ENCODE peak calls at places on chromosomes 1 and 21, in ten cellular contexts. P is esophagus muscularis mucosa, H is K562, F is GM12878, Y is ovary, S is tibial nerve, A is transverse colon, B is suprapubic skin, K is sigmoid colon, O is A549. V is an unnamed sample. For H3K4me1, the result is how much of the 10 kb centered on the place peaks cover.

GRCh38 chr21:45471229-45472052 is 66.5 kb downstream of the COL18A1 start:
- DNase-seq in P (no peak), H (no peak), F (no peak), Y (no peak), S (peak), A (no peak), B (no peak), K (peak), O (no peak), V (no peak)

GRCh38 chr1:200336111-200336845 is 73.6 kb downstream of the ZNF281 start:
- DNase-seq in P (no peak), H (no peak), F (no peak), Y (no peak), S (no peak), A (no peak), B (no peak), K (no peak), O (peak), V (no peak)

GRCh38 chr1:156549831-156550230 is 22.5 kb downstream of the IQGAP3 start:
- DNase-seq in P (no peak), H (no peak), F (no peak), Y (no peak), S (no peak), A (no peak), B (no peak), K (peak), O (no peak), V (no peak)

GRCh38 chr1:19309123-19309813 is 2.7 kb downstream of the AKR7A2 start:
- DNase-seq in P (no peak), H (no peak), F (no peak), Y (no peak), S (no peak), A (no peak), B (no peak), K (no peak), O (no peak), V (no peak)

GRCh38 chr21:46216132-46216747 is 12.3 kb downstream of the LSS start:
- DNase-seq in P (no peak), H (no peak), F (no peak), Y (peak), S (no peak), A (no peak), B (peak), K (peak), O (no peak), V (no peak)

GRCh38 chr1:24688621-24689195 is 45.6 kb downstream of the SRRM1 start:
- DNase-seq in P (no peak), H (peak), F (no peak), Y (peak), S (peak), A (peak), B (peak), K (peak), O (peak), V (peak)

GRCh38 chr1:3231826-3232225 is 162.8 kb downstream of the PRDM16 start:
- DNase-seq in P (no peak), H (no peak), F (no peak), Y (no peak), S (no peak), A (no peak), B (no peak), K (no peak), O (no peak), V (no peak)

GRCh38 chr1:37726746-37727145 is 34.4 kb downstream of the CDCA8 start:
- DNase-seq in P (no peak), H (no peak), F (no peak), Y (no peak), S (no peak), A (no peak), B (no peak), K (no peak), O (no peak), V (no peak)

GRCh38 chr1:227808566-227808965 is 6.9 kb upstream of the PRSS38 start:
- DNase-seq in P (no peak), H (no peak), F (no peak), Y (no peak), S (no peak), A (no peak), B (no peak), K (no peak), O (no peak), V (no peak)

GRCh38 chr1:116261227-116261626 is 111.8 kb upstream of the ATP1A1 start:
- DNase-seq in P (peak), H (no peak), F (no peak), Y (no peak), S (no peak), A (no peak), B (no peak), K (no peak), O (no peak), V (no peak)

GRCh38 chr1:234628099-234628498 is 18.1 kb upstream of the IRF2BP2 start:
- DNase-seq in P (no peak), H (no peak), F (no peak), Y (no peak), S (no peak), A (no peak), B (no peak), K (no peak), O (peak), V (peak)

GRCh38 chr1:102772831-102773230 is 335.5 kb downstream of the COL11A1 start:
- DNase-seq in P (no peak), H (no peak), F (no peak), Y (no peak), S (no peak), A (no peak), B (no peak), K (no peak), O (no peak), V (no peak)

GRCh38 chr1:65959896-65960295 is 167.2 kb downstream of the PDE4B start:
- DNase-seq in P (no peak), H (no peak), F (no peak), Y (no peak), S (no peak), A (no peak), B (no peak), K (no peak), O (no peak), V (peak)

GRCh38 chr1:230012742-230013141 is 54.3 kb upstream of the GALNT2 start:
- DNase-seq in P (no peak), H (no peak), F (no peak), Y (no peak), S (no peak), A (no peak), B (no peak), K (no peak), O (no peak), V (no peak)

GRCh38 chr1:83318361-83318760 is 680.6 kb downstream of the TTLL7 start:
- DNase-seq in P (no peak), H (no peak), F (no peak), Y (no peak), S (no peak), A (no peak), B (no peak), K (no peak), O (no peak), V (no peak)

GRCh38 chr21:44890961-44891541 is 17.6 kb upstream of the PTTG1IP start:
- DNase-seq in P (no peak), H (no peak), F (no peak), Y (no peak), S (no peak), A (no peak), B (no peak), K (no peak), O (no peak), V (no peak)

GRCh38 chr1:74463301-74463988 is 49.0 kb downstream of the LRRC53 start:
- DNase-seq in P (no peak), H (no peak), F (peak), Y (no peak), S (no peak), A (no peak), B (no peak), K (no peak), O (no peak), V (no peak)

GRCh38 chr1:44553127-44553758 is 121.0 kb downstream of the TMEM53 start:
- DNase-seq in P (no peak), H (no peak), F (no peak), Y (no peak), S (no peak), A (no peak), B (no peak), K (no peak), O (no peak), V (no peak)

GRCh38 chr1:47002211-47002610 is 21.3 kb upstream of the CYP4X1 start:
- DNase-seq in P (no peak), H (peak), F (no peak), Y (no peak), S (no peak), A (no peak), B (no peak), K (no peak), O (no peak), V (no peak)

GRCh38 chr1:19559641-19560040 is 74.3 kb upstream of the CAPZB start:
- DNase-seq in P (no peak), H (no peak), F (no peak), Y (no peak), S (no peak), A (no peak), B (no peak), K (no peak), O (no peak), V (no peak)

GRCh38 chr21:37579356-37579755 is 212.8 kb downstream of the DYRK1A start:
- DNase-seq in P (no peak), H (no peak), F (no peak), Y (no peak), S (no peak), A (no peak), B (no peak), K (no peak), O (no peak), V (no peak)

GRCh38 chr1:228299211-228299610 is 91.4 kb downstream of the OBSCN start:
- DNase-seq in P (no peak), H (no peak), F (no peak), Y (peak), S (no peak), A (no peak), B (no peak), K (no peak), O (no peak), V (no peak)

GRCh38 chr21:45982758-45983731 is 1.5 kb downstream of the COL6A1 start:
- DNase-seq in P (no peak), H (no peak), F (no peak), Y (peak), S (no peak), A (peak), B (peak), K (peak), O (no peak), V (no peak)

GRCh38 chr1:234272656-234273312 is 100.5 kb upstream of the COA6 start:
- DNase-seq in P (no peak), H (no peak), F (no peak), Y (no peak), S (no peak), A (no peak), B (no peak), K (no peak), O (no peak), V (no peak)

GRCh38 chr1:17831619-17832018 is 76.5 kb downstream of the ACTL8 start:
- DNase-seq in P (no peak), H (peak), F (no peak), Y (no peak), S (no peak), A (no peak), B (no peak), K (no peak), O (no peak), V (no peak)

GRCh38 chr21:15343066-15343465 is 278.3 kb upstream of the NRIP1 start:
- DNase-seq in P (no peak), H (no peak), F (no peak), Y (no peak), S (no peak), A (no peak), B (no peak), K (no peak), O (no peak), V (no peak)

GRCh38 chr1:19695772-19696171 is 31.1 kb downstream of the HTR6 start:
- DNase-seq in P (no peak), H (no peak), F (no peak), Y (no peak), S (no peak), A (no peak), B (no peak), K (no peak), O (no peak), V (no peak)

GRCh38 chr1:242842094-242842493 is 317.6 kb upstream of the PLD5 start:
- DNase-seq in P (no peak), H (no peak), F (no peak), Y (no peak), S (no peak), A (no peak), B (no peak), K (no peak), O (no peak), V (no peak)

GRCh38 chr1:113086551-113086950 is 13.6 kb downstream of the LRIG2 start:
- DNase-seq in P (no peak), H (no peak), F (no peak), Y (no peak), S (no peak), A (no peak), B (no peak), K (no peak), O (no peak), V (no peak)

GRCh38 chr21:46564391-46564790 is 40.5 kb downstream of the S100B start:
- DNase-seq in P (no peak), H (no peak), F (no peak), Y (no peak), S (no peak), A (no peak), B (no peak), K (no peak), O (no peak), V (no peak)

GRCh38 chr1:109910963-109911798 is 532 bp downstream of the CSF1 start:
- DNase-seq in P (no peak), H (peak), F (no peak), Y (no peak), S (no peak), A (no peak), B (no peak), K (no peak), O (no peak), V (no peak)

GRCh38 chr1:39720094-39720999 is 18.3 kb upstream of the PPIE start:
- DNase-seq in P (no peak), H (peak), F (no peak), Y (no peak), S (no peak), A (no peak), B (no peak), K (no peak), O (no peak), V (no peak)

DNA sequence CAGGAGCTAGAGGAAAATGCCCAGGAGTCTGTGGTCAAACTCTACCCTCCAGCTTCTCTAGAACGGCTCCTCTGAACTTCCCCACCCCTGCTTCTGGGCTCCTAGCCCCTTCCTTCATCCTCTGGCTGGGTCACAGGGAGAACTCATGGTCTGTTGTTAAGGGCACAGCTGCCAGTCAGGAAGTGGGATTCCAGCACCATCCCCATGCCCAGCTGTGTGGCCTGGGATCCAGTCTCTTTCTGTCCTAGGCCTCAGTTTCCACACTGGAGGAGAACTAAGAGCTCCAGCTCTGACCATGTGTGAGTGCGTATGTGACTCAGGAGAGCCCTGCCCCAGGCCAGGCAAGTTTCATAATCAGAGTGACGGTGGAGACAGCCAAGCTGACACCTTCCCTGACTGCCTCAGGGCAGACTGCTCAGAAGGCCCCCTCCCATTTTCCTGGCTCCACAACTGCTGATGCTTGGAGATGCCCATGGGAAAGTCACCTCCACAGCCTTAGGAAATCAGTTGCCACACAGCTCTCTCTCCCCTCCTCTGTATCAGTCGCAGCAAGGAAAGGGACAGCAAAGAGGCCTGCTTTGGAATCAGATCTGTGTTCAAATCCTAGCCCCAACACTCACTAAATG is 1.8 kb downstream of the IGSF8 start:
- DNase-seq in P (no peak), H (no peak), F (no peak), Y (no peak), S (peak), A (no peak), B (peak), K (peak), O (no peak), V (no peak)
- TF ChIP-seq POLR2A in P (no peak), H (no peak), F (no peak), Y (no peak), S (no peak), A (no peak), B (no peak), K (no peak), O (no peak), V (no peak)

DNA sequence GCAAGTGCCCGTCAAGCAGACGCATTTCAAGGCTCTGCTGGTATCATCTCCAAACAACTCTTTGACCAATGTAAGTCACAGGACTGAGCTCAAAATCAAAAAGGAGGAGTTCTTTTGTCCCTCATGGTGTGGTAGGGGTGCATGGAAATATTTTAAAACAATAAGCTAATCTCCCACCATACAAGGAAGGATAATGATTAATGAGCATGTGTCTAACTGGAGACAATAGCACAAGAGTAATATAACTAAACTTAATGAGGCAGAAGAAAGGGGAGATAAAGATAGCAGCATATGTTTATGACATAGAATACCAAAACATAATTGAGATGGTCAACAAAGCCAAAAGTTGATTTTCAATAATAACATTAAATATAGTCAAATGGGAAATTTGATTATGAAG is 668.0 kb upstream of the ZP4 start:
- DNase-seq in P (no peak), H (no peak), F (no peak), Y (no peak), S (no peak), A (no peak), B (no peak), K (no peak), O (no peak), V (no peak)
- TF ChIP-seq EP300 in P (no peak), H (no peak), F (no peak), Y (no peak), S (no peak), A (no peak), B (no peak), K (no peak), O (no peak), V (no peak)

GRCh38 chr1:202959276-202959620 is 1.1 kb upstream of the ADIPOR1 start:
- DNase-seq in P (no peak), H (peak), F (no peak), Y (no peak), S (no peak), A (no peak), B (no peak), K (no peak), O (peak), V (no peak)

GRCh38 chr1:202961220-202961880 is 3.2 kb upstream of the ADIPOR1 start:
- DNase-seq in P (no peak), H (no peak), F (no peak), Y (no peak), S (no peak), A (no peak), B (no peak), K (no peak), O (no peak), V (no peak)

GRCh38 chr1:202954057-202954745 is 3.9 kb downstream of the ADIPOR1 start:
- DNase-seq in P (no peak), H (no peak), F (no peak), Y (no peak), S (no peak), A (no peak), B (no peak), K (no peak), O (no peak), V (no peak)

GRCh38 chr1:202958544-202959275 is 598 bp upstream of the ADIPOR1 start:
- DNase-seq in P (no peak), H (no peak), F (no peak), Y (no peak), S (no peak), A (peak), B (no peak), K (no peak), O (no peak), V (no peak)

DNA sequence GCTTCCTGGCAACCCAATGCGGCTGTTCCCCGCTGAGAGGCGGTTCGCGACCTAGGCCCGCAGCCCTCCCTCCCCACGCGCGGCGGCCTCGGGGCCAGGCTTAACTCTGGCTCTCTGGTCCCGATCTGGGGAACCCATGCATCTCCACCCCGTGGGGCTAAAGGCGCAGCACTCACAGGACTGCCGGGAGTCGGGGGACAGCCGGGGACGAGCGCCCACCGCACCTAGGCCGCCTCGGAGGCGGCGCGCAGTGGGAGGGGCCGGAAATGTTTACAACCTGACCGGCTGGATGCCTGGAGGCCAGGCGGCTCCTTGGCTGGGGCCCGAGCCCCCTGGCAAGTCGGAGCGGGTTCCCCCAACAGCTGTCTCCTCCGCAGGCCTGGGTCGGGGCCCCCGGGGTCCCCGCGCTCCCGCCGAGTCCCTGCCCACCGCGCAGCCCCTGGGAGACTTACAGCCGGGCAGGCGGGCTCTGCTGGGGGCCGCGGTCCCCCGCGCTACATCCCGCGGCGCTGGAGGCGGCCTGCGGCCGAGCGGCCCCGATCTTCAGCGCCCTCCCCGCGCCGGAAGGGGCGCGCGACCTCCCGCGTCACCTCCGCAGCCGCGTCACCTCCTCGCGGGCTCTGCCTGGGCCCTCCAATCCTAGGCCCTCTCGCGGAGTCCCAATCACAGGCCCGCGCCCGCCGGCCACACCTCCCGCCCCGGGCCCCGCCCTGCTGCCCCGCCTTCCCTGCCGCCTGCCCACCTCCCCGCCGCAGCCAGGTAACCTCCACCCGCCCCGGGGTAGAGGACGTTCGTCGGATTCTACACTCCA is at the start of gene ADIPOR1:
- DNase-seq in P (peak), H (peak), F (peak), Y (peak), S (peak), A (peak), B (peak), K (peak), O (peak), V (peak)
- H3K4me1 ChIP-seq in P (under half), H (under half), F (under half), Y (under half), S (under half), A (under half), B (half or more), K (under half), O (under half), V (under half)

DNA sequence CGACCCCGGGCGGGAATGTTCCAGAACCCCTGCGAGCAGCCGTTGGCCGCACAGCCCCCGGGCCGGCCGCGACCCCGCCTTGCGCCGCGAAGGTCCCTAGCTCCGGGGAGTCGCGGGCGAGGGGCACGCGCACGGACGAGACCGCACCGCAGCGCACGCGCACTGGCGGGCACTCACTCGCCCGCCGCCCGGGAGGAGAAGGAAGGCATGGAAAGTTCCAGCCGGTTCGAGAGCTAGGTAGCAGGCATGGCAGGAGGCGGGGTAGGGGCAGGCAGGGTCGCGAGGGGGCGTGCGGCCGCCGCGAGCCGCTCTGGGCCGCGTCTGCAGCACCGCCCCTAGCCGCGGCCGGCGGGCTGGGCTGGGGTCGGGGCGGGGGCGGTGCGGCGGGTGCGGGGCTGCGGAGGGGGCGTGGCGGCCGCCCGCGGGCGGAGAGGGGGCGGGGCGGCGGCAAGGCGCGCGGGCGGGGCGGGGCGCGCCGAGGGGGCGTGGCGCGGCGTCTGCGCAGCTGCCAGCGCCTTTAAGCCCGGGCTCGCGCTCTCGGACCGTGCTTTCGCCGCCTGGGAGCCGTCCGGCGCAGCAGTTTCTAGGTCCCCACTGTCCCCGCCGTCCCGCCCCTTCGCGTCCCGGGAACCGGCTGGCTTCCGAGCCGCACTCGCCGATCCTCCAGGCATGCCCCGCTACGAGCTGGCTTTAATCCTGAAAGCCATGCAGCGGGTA is at the start of the genes MRPS6 and SLC5A3:
- DNase-seq in P (no peak), H (peak), F (no peak), Y (peak), S (peak), A (peak), B (peak), K (peak), O (peak), V (peak)
- TF ChIP-seq POLR2A in P (peak), H (peak), F (peak), Y (peak), S (peak), A (peak), B (peak), K (peak), O (peak), V (no peak)

V was measured in stomach.